ENCODE peak calls at places on chromosomes 4 and X, in ten cellular contexts. J is HCT116, K is HepG2, N is SK-N-SH, V is K562, W is breast epithelium, D is GM12878, M is prostate gland, Q is sigmoid colon, G is HL-60. H is an unnamed sample.

GRCh38 chr4:1075809-1076524 is 37.4 kb downstream of the RNF212 start:
- DNase-seq in G (no peak), K (no peak), J (no peak), V (no peak), D (no peak), N (no peak), Q (no peak), W (no peak), M (no peak), H (no peak)

GRCh38 chr4:78749258-78749971 is 26.7 kb upstream of the BMP2K start:
- DNase-seq in N (no peak), V (no peak), J (no peak), K (no peak), Q (no peak), G (no peak), D (peak; percentile 71), W (no peak), M (no peak), H (no peak)

GRCh38 chr4:166657261-166657660 is 577.0 kb downstream of the SPOCK3 start:
- DNase-seq in W (no peak), D (no peak), G (no peak), K (no peak), V (no peak), J (no peak), M (no peak), N (no peak), Q (no peak), H (no peak)

GRCh38 chr4:12118651-12119213 is 690.0 kb upstream of the HS3ST1 start:
- DNase-seq in J (no peak), N (no peak), V (no peak), Q (no peak), D (no peak), G (peak; percentile 93), M (no peak), W (no peak), K (no peak), H (no peak)

GRCh38 chr4:17347445-17347844 is 164.4 kb downstream of the QDPR start:
- DNase-seq in J (peak; percentile 16), V (peak; percentile 17), N (peak; percentile 46), D (no peak), W (no peak), Q (no peak), K (peak; percentile 39), M (peak; percentile 9), G (peak; percentile 15), H (no peak)

GRCh38 chrX:73401591-73402266 is 45.1 kb upstream of the CDX4 start:
- DNase-seq in W (no peak), N (no peak), K (no peak), Q (no peak), M (peak; percentile 4), D (no peak), G (no peak), J (no peak), V (no peak), H (no peak)

GRCh38 chr4:123234966-123235365 is 161.6 kb upstream of the SPRY1 start:
- DNase-seq in V (no peak), D (no peak), M (no peak), N (no peak), J (no peak), Q (no peak), K (no peak), W (no peak), G (no peak), H (no peak)

GRCh38 chr4:16916719-16917337 is 18.4 kb upstream of the LDB2 start:
- DNase-seq in Q (no peak), K (peak; percentile 63), V (peak; percentile 81), W (no peak), N (peak; percentile 55), G (peak; percentile 68), M (no peak), D (peak; percentile 47), J (peak; percentile 70), H (peak; percentile 43)

GRCh38 chr4:107997001-107997788 is 7.5 kb downstream of the HADH start:
- DNase-seq in W (no peak), K (no peak), M (no peak), J (no peak), Q (peak; percentile 84), N (no peak), V (no peak), G (no peak), D (no peak), H (no peak)

GRCh38 chrX:43718081-43718480 is 62.0 kb downstream of the MAOA start:
- DNase-seq in W (no peak), G (no peak), N (no peak), Q (no peak), D (no peak), V (no peak), K (no peak), M (no peak), J (no peak), H (no peak)

GRCh38 chr4:187613089-187613839 is 382.3 kb upstream of the ZFP42 start:
- DNase-seq in N (no peak), G (no peak), W (no peak), Q (no peak), D (no peak), K (no peak), J (no peak), V (no peak), M (no peak), H (no peak)

GRCh38 chr4:187608001-187608421 is 387.6 kb upstream of the ZFP42 start:
- DNase-seq in G (no peak), K (no peak), N (no peak), D (no peak), M (no peak), Q (no peak), J (no peak), V (no peak), W (no peak), H (no peak)

GRCh38 chr4:187615972-187616371 is 379.6 kb upstream of the ZFP42 start:
- DNase-seq in Q (no peak), N (no peak), D (no peak), K (no peak), J (no peak), M (no peak), G (no peak), V (no peak), W (no peak), H (no peak)

GRCh38 chr4:187617117-187617516 is 378.5 kb upstream of the ZFP42 start:
- DNase-seq in D (no peak), N (no peak), V (no peak), M (no peak), W (no peak), G (no peak), Q (no peak), K (no peak), J (no peak), H (no peak)

GRCh38 chr4:187612211-187612780 is 383.3 kb upstream of the ZFP42 start:
- DNase-seq in G (no peak), M (no peak), N (no peak), K (no peak), D (no peak), V (no peak), J (no peak), W (no peak), Q (no peak), H (no peak)
- TF ChIP-seq POLR2AphosphoS5 in G (no peak), M (no peak), N (no peak), K (no peak), D (no peak), V (no peak), J (no peak), W (no peak), Q (no peak), H (no peak)

DNA sequence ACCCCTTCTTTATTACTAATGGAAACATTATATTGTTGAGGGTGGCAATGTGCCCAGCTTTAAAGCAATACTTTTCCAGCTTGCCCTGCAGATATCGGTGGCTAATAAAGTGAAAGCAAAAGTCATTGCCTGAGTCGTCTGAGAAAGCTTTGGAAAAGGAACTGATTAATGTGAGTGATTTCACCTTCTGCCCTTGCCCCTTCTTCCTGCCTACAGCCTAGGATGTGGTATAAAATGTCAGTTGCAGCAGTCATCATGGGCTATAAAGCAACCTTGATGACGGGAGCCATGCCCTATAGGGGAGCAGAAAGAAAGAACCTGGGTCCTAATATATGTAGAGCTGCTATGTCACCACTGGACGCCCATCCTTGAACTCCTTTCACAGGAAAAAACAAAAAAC is 132.4 kb upstream of the USP9X start:
- DNase-seq in G (no peak), W (no peak), M (no peak), D (peak; percentile 26), N (no peak), J (no peak), V (no peak), K (no peak), Q (no peak), H (no peak)
- H3K4me3 ChIP-seq in G (no peak overlapping the region), W (peak overlapping the region; percentile 54), M (no peak overlapping the region), D (peak overlapping the region; percentile 25), N (peak overlapping the region; percentile 45), J (no peak overlapping the region), V (no peak overlapping the region), K (no peak overlapping the region), Q (peak overlapping the region; percentile 22), H (no peak overlapping the region)

GRCh38 chrX:126985960-126986359 is 166.4 kb downstream of the PRR32 start:
- DNase-seq in Q (no peak), M (no peak), V (no peak), K (no peak), W (no peak), N (no peak), D (no peak), J (no peak), G (no peak), H (no peak)
- TF ChIP-seq POLR2AphosphoS5 in Q (no peak), M (no peak), V (no peak), K (no peak), W (no peak), N (no peak), D (no peak), J (no peak), G (no peak), H (no peak)

GRCh38 chrX:121013897-121014455 is 28.4 kb upstream of the CT47A1 start:
- DNase-seq in K (peak; percentile 66), V (no peak), Q (no peak), G (no peak), M (no peak), J (no peak), N (no peak), W (no peak), D (no peak), H (no peak)

GRCh38 chrX:121010218-121010617 is 24.7 kb upstream of the CT47A1 start:
- DNase-seq in Q (no peak), K (peak; percentile 59), N (no peak), G (no peak), W (no peak), D (no peak), V (no peak), J (no peak), M (no peak), H (no peak)

GRCh38 chrX:121011254-121011653 is 25.7 kb upstream of the CT47A1 start:
- DNase-seq in W (no peak), D (no peak), V (no peak), Q (no peak), G (no peak), N (no peak), K (peak; percentile 52), M (no peak), J (no peak), H (no peak)

GRCh38 chrX:121009764-121010163 is 24.2 kb upstream of the CT47A1 start:
- DNase-seq in J (no peak), G (no peak), W (no peak), M (no peak), Q (no peak), N (no peak), K (no peak), D (no peak), V (no peak), H (no peak)

DNA sequence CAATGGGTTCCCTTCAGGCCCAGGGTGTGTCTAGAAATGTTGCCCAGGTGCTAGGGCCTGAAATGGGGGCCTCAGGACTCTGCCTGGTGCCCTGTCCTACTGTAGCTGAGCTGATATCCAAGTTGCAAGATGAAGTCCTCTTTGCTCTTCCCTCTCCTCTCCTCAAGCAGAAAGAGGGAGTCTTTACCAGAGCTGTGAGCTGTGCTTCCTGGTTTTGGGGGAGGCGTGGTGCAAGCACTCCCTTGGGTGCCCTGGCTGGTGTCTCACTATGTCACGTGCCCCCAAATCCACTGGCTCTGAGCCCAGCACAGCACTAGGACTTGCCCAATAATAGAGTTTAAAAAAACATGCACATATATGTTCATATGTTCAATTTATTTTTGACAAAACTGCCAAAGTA is 29.3 kb upstream of the CT47A1 start:
- DNase-seq in M (no peak), J (no peak), N (no peak), W (no peak), K (no peak), Q (no peak), G (peak; percentile 1), D (no peak), V (no peak), H (no peak)
- H3K4me3 ChIP-seq in M (no peak overlapping the region), J (no peak overlapping the region), N (no peak overlapping the region), W (no peak overlapping the region), K (no peak overlapping the region), Q (no peak overlapping the region), G (no peak overlapping the region), D (no peak overlapping the region), V (no peak overlapping the region), H (no peak overlapping the region)

H was measured in Panc1.